ENCODE peak calls at places on chromosome 1, in eight cellular contexts. J is tibial nerve, P is GM12878, W is heart left ventricle, O is prostate gland, I is MM.1S, U is lung, E is lower lobe of right lung. X is an unnamed sample.
A peak's percentile ranks its signal among the peaks of the same experiment; 100 is the strongest.

GRCh38 chr1:31040038-31040437 is 25.5 kb downstream of the PUM1 start:
- DNase-seq in J (no peak), P (no peak), W (no peak), O (no peak), I (no peak), U (no peak), E (no peak), X (no peak)

GRCh38 chr1:29676496-29676895 is 440.2 kb downstream of the PTPRU start:
- DNase-seq in J (no peak), P (no peak), W (no peak), O (no peak), I (no peak), U (peak; percentile 9), E (no peak), X (no peak)

GRCh38 chr1:227576152-227576551 is 12.8 kb downstream of the ZNF678 start:
- DNase-seq in J (no peak), P (no peak), W (no peak), O (no peak), I (no peak), U (no peak), E (no peak), X (no peak)

GRCh38 chr1:235009074-235009473 is 119.6 kb downstream of the TOMM20 start:
- DNase-seq in J (no peak), P (peak; percentile 81), W (no peak), O (no peak), I (peak; percentile 27), U (no peak), E (no peak), X (no peak)

GRCh38 chr1:25807480-25808390 is 7.7 kb downstream of the SELENON start:
- DNase-seq in J (no peak), P (no peak), W (no peak), O (no peak), I (no peak), U (no peak), E (no peak), X (no peak)

GRCh38 chr1:235648407-235648907 is 1.1 kb downstream of the GNG4 start:
- DNase-seq in J (no peak), P (no peak), W (no peak), O (peak; percentile 36), I (no peak), U (no peak), E (no peak), X (no peak)

GRCh38 chr1:100277866-100278265 is 11.8 kb downstream of the RTCA start:
- DNase-seq in J (no peak), P (no peak), W (no peak), O (no peak), I (peak; percentile 10), U (no peak), E (no peak), X (no peak)

GRCh38 chr1:62076286-62076685 is 118.4 kb upstream of the L1TD1 start:
- DNase-seq in J (no peak), P (no peak), W (no peak), O (no peak), I (no peak), U (no peak), E (no peak), X (no peak)

GRCh38 chr1:25906644-25907300 is 553 bp upstream of the STMN1 start:
- DNase-seq in J (peak; percentile 22), P (no peak), W (peak; percentile 48), O (peak; percentile 7), I (no peak), U (no peak), E (peak; percentile 61), X (no peak)

GRCh38 chr1:238898856-238899255 is 487.5 kb upstream of the CHRM3 start:
- DNase-seq in J (no peak), P (no peak), W (no peak), O (peak; percentile 5), I (peak; percentile 46), U (no peak), E (no peak), X (no peak)

GRCh38 chr1:153929981-153930948 is 7.5 kb upstream of the GATAD2B start:
- DNase-seq in J (no peak), P (no peak), W (no peak), O (no peak), I (no peak), U (no peak), E (no peak), X (no peak)

DNA sequence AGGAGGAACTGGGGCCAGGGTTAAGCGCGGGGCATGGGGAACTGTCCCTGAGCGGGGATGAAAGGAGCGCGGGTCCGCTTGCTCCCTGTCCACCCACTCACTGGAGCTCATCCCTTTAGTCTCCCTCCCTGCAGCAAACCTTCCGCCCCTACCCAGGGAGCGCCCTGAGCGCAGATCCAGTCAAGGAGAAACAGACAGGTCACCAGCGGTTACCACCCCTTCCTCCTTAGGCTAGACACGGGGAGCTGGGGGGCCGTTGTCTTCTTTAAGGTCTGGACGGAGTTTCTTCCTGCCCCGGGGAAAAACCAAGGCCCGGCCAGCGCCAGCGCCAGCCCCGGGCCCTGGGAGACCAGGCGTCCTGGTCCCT is 966 bp downstream of the WNT4 start:
- DNase-seq in J (no peak), P (no peak), W (no peak), O (no peak), I (no peak), U (no peak), E (no peak), X (no peak)
- H3K27me3 ChIP-seq in J (no peaks in the 10 kb centered on the region), P (peaks cover 18% of the 10 kb centered on the region), W (peaks cover 30% of the 10 kb centered on the region), O (no peaks in the 10 kb centered on the region), I (peaks cover 64% of the 10 kb centered on the region), U (no peaks in the 10 kb centered on the region), E (peaks cover 46% of the 10 kb centered on the region), X (no peaks in the 10 kb centered on the region)

GRCh38 chr1:146036990-146037646 is 15.6 kb upstream of the HJV start:
- DNase-seq in J (peak; percentile 60), P (peak; percentile 87), W (peak; percentile 73), O (peak; percentile 70), I (peak; percentile 93), U (peak; percentile 80), E (peak; percentile 78), X (peak; percentile 85)

GRCh38 chr1:146034976-146035469 is 13.5 kb upstream of the HJV start:
- DNase-seq in J (no peak), P (no peak), W (no peak), O (no peak), I (peak; percentile 57), U (no peak), E (no peak), X (no peak)

GRCh38 chr1:146032613-146033219 is 11.2 kb upstream of the HJV start:
- DNase-seq in J (no peak), P (peak; percentile 23), W (no peak), O (no peak), I (peak; percentile 78), U (no peak), E (no peak), X (no peak)

GRCh38 chr1:146039844-146040194 is 18.3 kb upstream of the HJV start:
- DNase-seq in J (no peak), P (no peak), W (no peak), O (no peak), I (no peak), U (no peak), E (no peak), X (no peak)

GRCh38 chr1:146036241-146036989 is 14.9 kb upstream of the HJV start:
- DNase-seq in J (no peak), P (peak; percentile 36), W (no peak), O (no peak), I (no peak), U (no peak), E (no peak), X (no peak)
- H3K27me3 ChIP-seq in J (no peaks in the 10 kb centered on the region), P (no peaks in the 10 kb centered on the region), W (no peaks in the 10 kb centered on the region), O (no peaks in the 10 kb centered on the region), I (no peaks in the 10 kb centered on the region), U (no peaks in the 10 kb centered on the region), E (no peaks in the 10 kb centered on the region), X (no peaks in the 10 kb centered on the region)

DNA sequence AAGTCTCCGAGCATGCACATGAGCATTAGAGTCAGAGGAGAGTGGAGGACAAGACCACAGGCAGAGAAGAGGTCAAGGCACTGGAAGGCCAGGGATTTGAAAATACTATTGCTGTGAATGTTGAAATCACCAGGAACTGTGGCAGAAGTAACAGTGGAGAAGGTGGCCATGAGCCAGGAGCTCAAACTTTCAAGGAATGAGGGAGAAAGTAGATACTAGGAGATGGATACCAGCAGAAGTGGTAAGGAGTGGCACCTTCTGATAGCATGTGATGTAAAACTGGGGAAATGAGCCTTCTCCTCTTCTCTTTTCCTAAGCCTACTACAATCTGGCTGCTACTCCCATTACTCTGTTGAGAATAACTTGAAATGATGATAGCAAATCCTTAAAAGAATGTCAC is 1.8 kb upstream of the CR1 start:
- DNase-seq in J (no peak), P (no peak), W (no peak), O (no peak), I (no peak), U (no peak), E (no peak), X (no peak)
- H3K27me3 ChIP-seq in J (no peaks in the 10 kb centered on the region), P (no peaks in the 10 kb centered on the region), W (peaks cover 70% of the 10 kb centered on the region), O (peaks cover 6% of the 10 kb centered on the region), I (peaks cover 28% of the 10 kb centered on the region), U (no peaks in the 10 kb centered on the region), E (peaks cover 45% of the 10 kb centered on the region), X (peaks cover 33% of the 10 kb centered on the region)

GRCh38 chr1:38527373-38527966 is 332.1 kb downstream of the RRAGC start:
- DNase-seq in J (no peak), P (peak; percentile 83), W (no peak), O (peak; percentile 68), I (peak; percentile 96), U (peak; percentile 45), E (peak; percentile 59), X (no peak)
- H3K27me3 ChIP-seq in J (no peaks in the 10 kb centered on the region), P (no peaks in the 10 kb centered on the region), W (peaks cover 34% of the 10 kb centered on the region), O (no peaks in the 10 kb centered on the region), I (no peaks in the 10 kb centered on the region), U (no peaks in the 10 kb centered on the region), E (peaks cover 5% of the 10 kb centered on the region), X (peaks cover 7% of the 10 kb centered on the region)

GRCh38 chr1:213678348-213678747 is 309.4 kb upstream of the PROX1 start:
- DNase-seq in J (no peak), P (no peak), W (no peak), O (no peak), I (no peak), U (no peak), E (no peak), X (no peak)
- H3K27me3 ChIP-seq in J (no peaks in the 10 kb centered on the region), P (no peaks in the 10 kb centered on the region), W (peaks cover 8% of the 10 kb centered on the region), O (no peaks in the 10 kb centered on the region), I (no peaks in the 10 kb centered on the region), U (no peaks in the 10 kb centered on the region), E (no peaks in the 10 kb centered on the region), X (no peaks in the 10 kb centered on the region)

GRCh38 chr1:18041685-18042355 is 65.8 kb upstream of the IGSF21 start:
- DNase-seq in J (no peak), P (no peak), W (no peak), O (no peak), I (no peak), U (no peak), E (no peak), X (no peak)
- H3K27me3 ChIP-seq in J (no peaks in the 10 kb centered on the region), P (peaks cover 2% of the 10 kb centered on the region), W (peaks cover 29% of the 10 kb centered on the region), O (no peaks in the 10 kb centered on the region), I (peaks cover 83% of the 10 kb centered on the region), U (peaks cover 3% of the 10 kb centered on the region), E (peaks cover 21% of the 10 kb centered on the region), X (no peaks in the 10 kb centered on the region)

GRCh38 chr1:156836041-156836654 is 19.5 kb upstream of the SH2D2A start:
- DNase-seq in J (no peak), P (peak; percentile 55), W (no peak), O (no peak), I (no peak), U (no peak), E (no peak), X (no peak)
- H3K27me3 ChIP-seq in J (no peaks in the 10 kb centered on the region), P (no peaks in the 10 kb centered on the region), W (peaks cover 15% of the 10 kb centered on the region), O (peaks cover 3% of the 10 kb centered on the region), I (peaks cover 34% of the 10 kb centered on the region), U (no peaks in the 10 kb centered on the region), E (peaks cover 35% of the 10 kb centered on the region), X (peaks cover 40% of the 10 kb centered on the region)

GRCh38 chr1:19918057-19918456 is 5.4 kb downstream of the PLA2G2E start:
- DNase-seq in J (peak; percentile 71), P (peak; percentile 33), W (peak; percentile 86), O (peak; percentile 80), I (peak; percentile 66), U (peak; percentile 81), E (peak; percentile 76), X (peak; percentile 76)
- H3K27me3 ChIP-seq in J (no peaks in the 10 kb centered on the region), P (no peaks in the 10 kb centered on the region), W (no peaks in the 10 kb centered on the region), O (no peaks in the 10 kb centered on the region), I (peaks cover 32% of the 10 kb centered on the region), U (no peaks in the 10 kb centered on the region), E (no peaks in the 10 kb centered on the region), X (no peaks in the 10 kb centered on the region)

X was measured in DND-41.